ENCODE peak calls at places on chromosomes 5 and 9, in seven cellular contexts. Q is adipocyte; C is endothelial cell; N is HFFc6; F is AG09319; I is stimulated activated CD8-positive, alpha-beta memory T cell treated with anti-CD3 and anti-CD28 coated beads, Interleukin-12 subunit alpha, Interleukin-12 subunit beta, amount 100 ng/mL, for 1 hour; G is left kidney. M is an unnamed sample.
A peak's percentile ranks its signal among the peaks of the same experiment; 100 is the strongest.

GRCh38 chr9:90331826-90332575 is 310.6 kb downstream of the DIRAS2 start:
- DNase-seq in N (no peak), G (no peak), F (no peak), Q (peak; percentile 59), I (no peak), C (no peak), M (no peak)

GRCh38 chr5:112163435-112163834 is 255.6 kb downstream of the EPB41L4A start:
- DNase-seq in I (no peak), F (no peak), C (no peak), N (no peak), G (no peak), Q (no peak), M (no peak)

GRCh38 chr5:62496876-62497275 is 81.7 kb upstream of the LRRC70 start:
- DNase-seq in C (no peak), Q (no peak), G (peak; percentile 18), F (no peak), I (no peak), N (no peak), M (no peak)

GRCh38 chr5:59130441-59130840 is 547.6 kb downstream of the RAB3C start:
- DNase-seq in Q (peak; percentile 11), F (no peak), C (no peak), N (no peak), I (no peak), G (no peak), M (no peak)

GRCh38 chr9:124863371-124863831 is 1.5 kb downstream of the ARPC5L start:
- DNase-seq in N (no peak), F (no peak), G (no peak), I (no peak), Q (no peak), C (no peak), M (no peak)

GRCh38 chr5:137891849-137892248 is 2.6 kb downstream of the PKD2L2 start:
- DNase-seq in N (no peak), C (no peak), Q (no peak), G (no peak), I (no peak), F (no peak), M (no peak)

GRCh38 chr5:137954131-137954879 is 65.0 kb downstream of the PKD2L2 start:
- DNase-seq in F (peak; percentile 37), I (no peak), C (no peak), G (no peak), Q (peak; percentile 94), N (peak; percentile 85), M (no peak)

GRCh38 chr9:79572891-79573696 is 1.3 kb downstream of the TLE4 start:
- DNase-seq in N (no peak), F (no peak), I (peak; percentile 35), G (no peak), C (peak; percentile 28), Q (peak; percentile 69), M (peak; percentile 62)

GRCh38 chr5:163379298-163380155 is 57.9 kb upstream of the CCNG1 start:
- DNase-seq in G (no peak), N (peak; percentile 35), I (no peak), F (no peak), C (no peak), Q (peak; percentile 73), M (no peak)

GRCh38 chr5:9859798-9860197 is 229.6 kb upstream of the TAS2R1 start:
- DNase-seq in Q (no peak), N (no peak), C (no peak), I (no peak), G (no peak), F (no peak), M (no peak)

GRCh38 chr5:54148062-54148461 is 162.3 kb downstream of the ARL15 start:
- DNase-seq in F (no peak), I (no peak), C (no peak), G (peak; percentile 26), Q (peak; percentile 66), N (peak; percentile 5), M (no peak)

GRCh38 chr9:133842174-133842573 is 104.0 kb upstream of the SARDH start:
- DNase-seq in C (no peak), I (no peak), F (no peak), Q (no peak), G (peak; percentile 84), N (no peak), M (peak; percentile 64)

GRCh38 chr5:8773091-8773615 is 772.7 kb downstream of the SEMA5A start:
- DNase-seq in N (no peak), Q (no peak), F (no peak), C (no peak), I (no peak), G (peak; percentile 14), M (no peak)

GRCh38 chr5:151005975-151006576 is 14.3 kb upstream of the GPX3 start:
- DNase-seq in I (no peak), Q (peak; percentile 60), N (peak; percentile 39), F (peak; percentile 81), G (peak; percentile 50), C (no peak), M (peak; percentile 22)

GRCh38 chr9:88978034-88978433 is 13.2 kb upstream of the S1PR3 start:
- DNase-seq in I (no peak), N (no peak), G (peak; percentile 23), C (no peak), Q (no peak), F (no peak), M (no peak)

GRCh38 chr5:3310551-3311340 is 284.9 kb upstream of the IRX1 start:
- DNase-seq in G (peak; percentile 88), F (no peak), C (no peak), I (no peak), N (no peak), Q (no peak), M (no peak)

GRCh38 chr9:19026375-19026774 is 6.6 kb downstream of the SAXO1 start:
- DNase-seq in C (no peak), I (no peak), F (no peak), G (no peak), Q (no peak), N (no peak), M (no peak)

GRCh38 chr9:126674365-126675146 is 60.8 kb downstream of the LMX1B start:
- DNase-seq in F (no peak), I (no peak), N (no peak), C (no peak), Q (no peak), G (no peak), M (no peak)

GRCh38 chr5:71786337-71787060 is 67.4 kb downstream of the CARTPT start:
- DNase-seq in I (no peak), N (no peak), G (no peak), F (no peak), Q (no peak), C (no peak), M (no peak)

GRCh38 chr5:1073239-1074102 is 38.4 kb downstream of the SLC12A7 start:
- DNase-seq in I (no peak), C (no peak), Q (no peak), N (no peak), G (no peak), F (no peak), M (no peak)

GRCh38 chr5:158498959-158499679 is 600.6 kb downstream of the EBF1 start:
- DNase-seq in C (no peak), I (no peak), N (no peak), G (peak; percentile 15), Q (no peak), F (peak; percentile 52), M (no peak)

GRCh38 chr5:92371889-92372235 is 988.7 kb upstream of the ARRDC3 start:
- DNase-seq in C (no peak), N (no peak), F (no peak), I (no peak), G (no peak), Q (no peak), M (no peak)

GRCh38 chr9:111700776-111701175 is 39.4 kb downstream of the GNG10 start:
- DNase-seq in N (no peak), Q (no peak), F (no peak), I (no peak), C (no peak), G (no peak), M (no peak)

GRCh38 chr5:172853355-172853975 is 19.4 kb downstream of the ERGIC1 start:
- DNase-seq in I (no peak), F (peak; percentile 48), G (no peak), Q (peak; percentile 57), N (no peak), C (no peak), M (no peak)

GRCh38 chr9:63859475-63860215 is 1425.4 kb downstream of the FOXD4L5 start:
- DNase-seq in N (peak; percentile 31), I (no peak), C (no peak), F (no peak), Q (no peak), G (no peak), M (no peak)

GRCh38 chr5:93831449-93831848 is 90.0 kb upstream of the POU5F2 start:
- DNase-seq in Q (peak; percentile 82), G (no peak), N (peak; percentile 91), F (peak; percentile 44), I (no peak), C (no peak), M (no peak)

GRCh38 chr5:43619380-43619779 is 16.4 kb downstream of the NNT start:
- DNase-seq in F (no peak), N (no peak), Q (peak; percentile 35), G (no peak), I (no peak), C (no peak), M (no peak)

GRCh38 chr9:104993291-104993963 is 65.5 kb upstream of the ABCA1 start:
- DNase-seq in N (peak; percentile 71), G (peak; percentile 62), C (peak; percentile 71), F (peak; percentile 24), I (no peak), Q (peak; percentile 49), M (peak; percentile 26)

GRCh38 chr9:87545858-87546257 is 48.2 kb downstream of the DAPK1 start:
- DNase-seq in C (no peak), F (no peak), N (peak; percentile 3), I (no peak), G (no peak), Q (peak; percentile 60), M (no peak)

GRCh38 chr5:32790411-32790951 is 79.4 kb downstream of the NPR3 start:
- DNase-seq in I (no peak), G (no peak), N (peak; percentile 78), F (no peak), C (no peak), Q (peak; percentile 27), M (no peak)

M was measured in nephron progenitor cell.